ENCODE peak calls at places on chromosomes 6 and 20, in eight cellular contexts. One of them, this sample, is unnamed.

GRCh38 chr6:36132221-36132895 is 2.0 kb downstream of the MAPK13 start:
- DNase-seq in NCI-H1105: no peak
- DNase-seq in skeletal muscle cell: no peak
- DNase-seq in AG10803: no peak
- DNase-seq in NCI-H2171 treated with DMSO at 0.1 percent for 48 hours: peak; percentile 34
- DNase-seq in DMS53: no peak
- DNase-seq in body of pancreas: no peak
- DNase-seq in GM20000: no peak
- DNase-seq in this sample: no peak

GRCh38 chr6:137661601-137662000 is 167.4 kb upstream of the OLIG3 start:
- DNase-seq in NCI-H1105: no peak
- DNase-seq in skeletal muscle cell: no peak
- DNase-seq in AG10803: peak; percentile 33
- DNase-seq in NCI-H2171 treated with DMSO at 0.1 percent for 48 hours: peak; percentile 5
- DNase-seq in DMS53: peak; percentile 34
- DNase-seq in body of pancreas: peak; percentile 37
- DNase-seq in GM20000: peak; percentile 32
- DNase-seq in this sample: no peak

GRCh38 chr6:120874422-120874821 is 459.9 kb downstream of the TBC1D32 start:
- DNase-seq in NCI-H1105: no peak
- DNase-seq in skeletal muscle cell: no peak
- DNase-seq in AG10803: no peak
- DNase-seq in NCI-H2171 treated with DMSO at 0.1 percent for 48 hours: no peak
- DNase-seq in DMS53: no peak
- DNase-seq in body of pancreas: no peak
- DNase-seq in GM20000: no peak
- DNase-seq in this sample: no peak

GRCh38 chr6:3195695-3196497 is 31.6 kb downstream of the TUBB2B start:
- DNase-seq in NCI-H1105: no peak
- DNase-seq in skeletal muscle cell: no peak
- DNase-seq in AG10803: no peak
- DNase-seq in NCI-H2171 treated with DMSO at 0.1 percent for 48 hours: peak; percentile 51
- DNase-seq in DMS53: peak; percentile 47
- DNase-seq in body of pancreas: no peak
- DNase-seq in GM20000: no peak
- DNase-seq in this sample: no peak

GRCh38 chr6:8182857-8183256 is 80.5 kb upstream of the EEF1E1 start:
- DNase-seq in NCI-H1105: no peak
- DNase-seq in skeletal muscle cell: no peak
- DNase-seq in AG10803: peak; percentile 17
- DNase-seq in NCI-H2171 treated with DMSO at 0.1 percent for 48 hours: no peak
- DNase-seq in DMS53: no peak
- DNase-seq in body of pancreas: no peak
- DNase-seq in GM20000: no peak
- DNase-seq in this sample: no peak

GRCh38 chr6:17064975-17065374 is 36.9 kb upstream of the STMND1 start:
- DNase-seq in NCI-H1105: no peak
- DNase-seq in skeletal muscle cell: no peak
- DNase-seq in AG10803: no peak
- DNase-seq in NCI-H2171 treated with DMSO at 0.1 percent for 48 hours: no peak
- DNase-seq in DMS53: no peak
- DNase-seq in body of pancreas: no peak
- DNase-seq in GM20000: no peak
- DNase-seq in this sample: no peak

GRCh38 chr6:54892831-54893230 is 46.3 kb downstream of the FAM83B start:
- DNase-seq in NCI-H1105: no peak
- DNase-seq in skeletal muscle cell: peak; percentile 57
- DNase-seq in AG10803: peak; percentile 62
- DNase-seq in NCI-H2171 treated with DMSO at 0.1 percent for 48 hours: no peak
- DNase-seq in DMS53: peak; percentile 54
- DNase-seq in body of pancreas: no peak
- DNase-seq in GM20000: no peak
- DNase-seq in this sample: no peak

GRCh38 chr20:58712116-58712822 is 19.7 kb downstream of the NPEPL1 start:
- DNase-seq in NCI-H1105: no peak
- DNase-seq in skeletal muscle cell: no peak
- DNase-seq in AG10803: no peak
- DNase-seq in NCI-H2171 treated with DMSO at 0.1 percent for 48 hours: no peak
- DNase-seq in DMS53: no peak
- DNase-seq in body of pancreas: no peak
- DNase-seq in GM20000: no peak
- DNase-seq in this sample: no peak

GRCh38 chr6:15511248-15512125 is 151.3 kb downstream of the DTNBP1 start:
- DNase-seq in NCI-H1105: no peak
- DNase-seq in skeletal muscle cell: no peak
- DNase-seq in AG10803: peak; percentile 19
- DNase-seq in NCI-H2171 treated with DMSO at 0.1 percent for 48 hours: no peak
- DNase-seq in DMS53: no peak
- DNase-seq in body of pancreas: no peak
- DNase-seq in GM20000: no peak
- DNase-seq in this sample: no peak

GRCh38 chr20:17611540-17612286 is 41.8 kb downstream of the DSTN start:
- DNase-seq in NCI-H1105: no peak
- DNase-seq in skeletal muscle cell: no peak
- DNase-seq in AG10803: peak; percentile 33
- DNase-seq in NCI-H2171 treated with DMSO at 0.1 percent for 48 hours: no peak
- DNase-seq in DMS53: peak; percentile 52
- DNase-seq in body of pancreas: peak; percentile 71
- DNase-seq in GM20000: no peak
- DNase-seq in this sample: no peak

GRCh38 chr6:149482542-149483261 is 2.1 kb downstream of the ZC3H12D start:
- DNase-seq in NCI-H1105: no peak
- DNase-seq in skeletal muscle cell: no peak
- DNase-seq in AG10803: no peak
- DNase-seq in NCI-H2171 treated with DMSO at 0.1 percent for 48 hours: no peak
- DNase-seq in DMS53: no peak
- DNase-seq in body of pancreas: no peak
- DNase-seq in GM20000: no peak
- DNase-seq in this sample: no peak

GRCh38 chr6:5076931-5077330 is 8.2 kb upstream of the PPP1R3G start:
- DNase-seq in NCI-H1105: no peak
- DNase-seq in skeletal muscle cell: no peak
- DNase-seq in AG10803: no peak
- DNase-seq in NCI-H2171 treated with DMSO at 0.1 percent for 48 hours: no peak
- DNase-seq in DMS53: no peak
- DNase-seq in body of pancreas: no peak
- DNase-seq in GM20000: no peak
- DNase-seq in this sample: no peak

This sample was measured in astrocyte of the cerebellum.